ENCODE peak calls at places on chromosomes 13 and 19, in ten cellular contexts. One of them, this sample, is unnamed.

GRCh38 chr19:45253396-45254027 is 2.4 kb downstream of the MARK4 start:
- DNase-seq in CD8-positive, alpha-beta T cell: no peak
- DNase-seq in AG04450: no peak
- DNase-seq in heart left ventricle: no peak
- DNase-seq in lower leg skin: no peak
- DNase-seq in HCT116: no peak
- DNase-seq in dorsolateral prefrontal cortex: no peak
- DNase-seq in AG04449: no peak
- DNase-seq in breast epithelium: no peak
- DNase-seq in ovary: no peak
- DNase-seq in this sample: no peak

GRCh38 chr13:80235559-80236296 is 105.2 kb downstream of the SPRY2 start:
- DNase-seq in breast epithelium: no peak
- DNase-seq in AG04450: no peak
- DNase-seq in AG04449: no peak
- DNase-seq in heart left ventricle: no peak
- DNase-seq in CD8-positive, alpha-beta T cell: no peak
- DNase-seq in ovary: no peak
- DNase-seq in HCT116: no peak
- DNase-seq in lower leg skin: no peak
- DNase-seq in dorsolateral prefrontal cortex: no peak
- DNase-seq in this sample: no peak

GRCh38 chr13:98706446-98707110 is 45.9 kb downstream of the SLC15A1 start:
- DNase-seq in heart left ventricle: no peak
- DNase-seq in AG04450: no peak
- DNase-seq in AG04449: no peak
- DNase-seq in dorsolateral prefrontal cortex: no peak
- DNase-seq in breast epithelium: no peak
- DNase-seq in HCT116: no peak
- DNase-seq in ovary: no peak
- DNase-seq in lower leg skin: no peak
- DNase-seq in CD8-positive, alpha-beta T cell: no peak
- DNase-seq in this sample: no peak

GRCh38 chr19:14159059-14159458 is 22.7 kb upstream of the ASF1B start:
- DNase-seq in lower leg skin: no peak
- DNase-seq in AG04450: no peak
- DNase-seq in CD8-positive, alpha-beta T cell: no peak
- DNase-seq in dorsolateral prefrontal cortex: no peak
- DNase-seq in heart left ventricle: no peak
- DNase-seq in HCT116: no peak
- DNase-seq in ovary: no peak
- DNase-seq in AG04449: no peak
- DNase-seq in breast epithelium: no peak
- DNase-seq in this sample: no peak

GRCh38 chr13:46655727-46656180 is 102.8 kb downstream of the LRCH1 start:
- DNase-seq in AG04449: no peak
- DNase-seq in HCT116: no peak
- DNase-seq in dorsolateral prefrontal cortex: no peak
- DNase-seq in ovary: no peak
- DNase-seq in AG04450: no peak
- DNase-seq in lower leg skin: no peak
- DNase-seq in breast epithelium: peak; percentile 83
- DNase-seq in heart left ventricle: no peak
- DNase-seq in CD8-positive, alpha-beta T cell: no peak
- DNase-seq in this sample: no peak

GRCh38 chr19:35350591-35350990 is 2.9 kb downstream of the FFAR1 start:
- DNase-seq in ovary: peak; percentile 23
- DNase-seq in breast epithelium: no peak
- DNase-seq in AG04450: no peak
- DNase-seq in CD8-positive, alpha-beta T cell: no peak
- DNase-seq in lower leg skin: no peak
- DNase-seq in AG04449: no peak
- DNase-seq in HCT116: no peak
- DNase-seq in heart left ventricle: no peak
- DNase-seq in dorsolateral prefrontal cortex: no peak
- DNase-seq in this sample: no peak

GRCh38 chr13:35512271-35512920 is 35.9 kb upstream of the MAB21L1 start:
- DNase-seq in CD8-positive, alpha-beta T cell: no peak
- DNase-seq in heart left ventricle: peak; percentile 24
- DNase-seq in dorsolateral prefrontal cortex: no peak
- DNase-seq in AG04449: peak; percentile 52
- DNase-seq in ovary: peak; percentile 23
- DNase-seq in breast epithelium: no peak
- DNase-seq in HCT116: no peak
- DNase-seq in AG04450: peak; percentile 16
- DNase-seq in lower leg skin: no peak
- DNase-seq in this sample: no peak

GRCh38 chr13:98397221-98397620 is 179.7 kb downstream of the STK24 start:
- DNase-seq in dorsolateral prefrontal cortex: no peak
- DNase-seq in breast epithelium: no peak
- DNase-seq in AG04450: no peak
- DNase-seq in AG04449: no peak
- DNase-seq in lower leg skin: no peak
- DNase-seq in CD8-positive, alpha-beta T cell: no peak
- DNase-seq in heart left ventricle: no peak
- DNase-seq in ovary: no peak
- DNase-seq in HCT116: no peak
- DNase-seq in this sample: no peak

DNA sequence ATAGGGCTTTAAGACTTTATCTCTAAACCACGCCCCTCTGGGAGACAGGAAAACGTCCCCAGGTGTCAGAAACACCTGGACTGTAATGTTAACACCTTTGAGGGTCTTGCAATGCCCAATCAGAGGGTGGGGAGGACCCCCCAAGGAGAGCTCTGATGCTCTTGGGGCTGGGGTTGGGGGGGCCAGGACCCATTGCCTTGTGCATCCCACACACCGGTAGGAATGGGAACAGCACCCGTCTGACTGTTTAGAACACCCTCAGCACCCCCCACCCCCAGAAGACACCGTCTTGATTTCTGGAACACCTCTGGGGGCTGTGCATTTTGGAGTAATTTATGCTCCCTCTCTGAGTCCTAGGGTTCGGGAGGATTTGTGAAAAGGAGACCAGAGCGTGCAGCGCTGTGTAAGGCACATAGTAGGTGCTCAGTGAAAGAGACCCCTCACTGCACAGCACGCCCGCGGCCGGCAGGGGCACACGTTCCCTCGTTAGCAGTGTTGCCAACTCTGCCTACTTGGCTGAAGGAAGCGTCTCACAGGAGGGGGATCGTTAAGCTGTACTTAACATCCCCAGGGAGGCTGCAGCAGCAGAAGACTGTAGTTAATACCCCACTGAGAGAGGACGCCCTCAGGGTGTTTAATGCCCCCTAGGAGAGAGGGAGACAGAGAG is 2.8 kb upstream of the ERFL start:
- DNase-seq in dorsolateral prefrontal cortex: no peak
- DNase-seq in AG04449: no peak
- DNase-seq in HCT116: no peak
- DNase-seq in lower leg skin: no peak
- DNase-seq in AG04450: no peak
- DNase-seq in ovary: no peak
- DNase-seq in heart left ventricle: no peak
- DNase-seq in CD8-positive, alpha-beta T cell: no peak
- DNase-seq in breast epithelium: no peak
- DNase-seq in this sample: no peak
- TF ChIP-seq CTCF in dorsolateral prefrontal cortex: no peak
- TF ChIP-seq CTCF in AG04449: peak; percentile 56
- TF ChIP-seq CTCF in HCT116: no peak
- TF ChIP-seq CTCF in lower leg skin: no peak
- TF ChIP-seq CTCF in AG04450: peak; percentile 48
- TF ChIP-seq CTCF in ovary: no peak
- TF ChIP-seq CTCF in heart left ventricle: no peak
- TF ChIP-seq CTCF in CD8-positive, alpha-beta T cell: peak; percentile 25
- TF ChIP-seq CTCF in breast epithelium: no peak
- TF ChIP-seq CTCF in this sample: peak; percentile 50

GRCh38 chr19:38386300-38386967 is 1.4 kb downstream of the GGN start:
- DNase-seq in AG04449: no peak
- DNase-seq in heart left ventricle: no peak
- DNase-seq in AG04450: no peak
- DNase-seq in lower leg skin: no peak
- DNase-seq in HCT116: no peak
- DNase-seq in ovary: peak; percentile 42
- DNase-seq in dorsolateral prefrontal cortex: no peak
- DNase-seq in CD8-positive, alpha-beta T cell: no peak
- DNase-seq in breast epithelium: no peak
- DNase-seq in this sample: no peak

GRCh38 chr19:38385804-38386257 is 2.0 kb downstream of the GGN start:
- DNase-seq in HCT116: no peak
- DNase-seq in AG04449: no peak
- DNase-seq in breast epithelium: no peak
- DNase-seq in AG04450: no peak
- DNase-seq in dorsolateral prefrontal cortex: no peak
- DNase-seq in heart left ventricle: no peak
- DNase-seq in CD8-positive, alpha-beta T cell: no peak
- DNase-seq in lower leg skin: no peak
- DNase-seq in ovary: peak; percentile 30
- DNase-seq in this sample: no peak

GRCh38 chr19:38384209-38385027 is 3.4 kb downstream of the GGN start:
- DNase-seq in AG04449: no peak
- DNase-seq in AG04450: no peak
- DNase-seq in dorsolateral prefrontal cortex: no peak
- DNase-seq in lower leg skin: no peak
- DNase-seq in HCT116: no peak
- DNase-seq in breast epithelium: no peak
- DNase-seq in CD8-positive, alpha-beta T cell: no peak
- DNase-seq in heart left ventricle: no peak
- DNase-seq in ovary: no peak
- DNase-seq in this sample: no peak

GRCh38 chr19:38383743-38384142 is 4.1 kb downstream of the GGN start:
- DNase-seq in dorsolateral prefrontal cortex: no peak
- DNase-seq in heart left ventricle: no peak
- DNase-seq in lower leg skin: no peak
- DNase-seq in AG04450: no peak
- DNase-seq in CD8-positive, alpha-beta T cell: no peak
- DNase-seq in breast epithelium: no peak
- DNase-seq in HCT116: no peak
- DNase-seq in ovary: no peak
- DNase-seq in AG04449: no peak
- DNase-seq in this sample: no peak

GRCh38 chr19:38385057-38385803 is 2.6 kb downstream of the GGN start:
- DNase-seq in AG04449: no peak
- DNase-seq in AG04450: no peak
- DNase-seq in heart left ventricle: no peak
- DNase-seq in CD8-positive, alpha-beta T cell: no peak
- DNase-seq in dorsolateral prefrontal cortex: no peak
- DNase-seq in lower leg skin: no peak
- DNase-seq in HCT116: no peak
- DNase-seq in breast epithelium: no peak
- DNase-seq in ovary: no peak
- DNase-seq in this sample: no peak
- TF ChIP-seq CTCF in AG04449: no peak
- TF ChIP-seq CTCF in AG04450: no peak
- TF ChIP-seq CTCF in heart left ventricle: no peak
- TF ChIP-seq CTCF in CD8-positive, alpha-beta T cell: no peak
- TF ChIP-seq CTCF in dorsolateral prefrontal cortex: no peak
- TF ChIP-seq CTCF in lower leg skin: no peak
- TF ChIP-seq CTCF in HCT116: no peak
- TF ChIP-seq CTCF in breast epithelium: no peak
- TF ChIP-seq CTCF in ovary: no peak
- TF ChIP-seq CTCF in this sample: no peak

DNA sequence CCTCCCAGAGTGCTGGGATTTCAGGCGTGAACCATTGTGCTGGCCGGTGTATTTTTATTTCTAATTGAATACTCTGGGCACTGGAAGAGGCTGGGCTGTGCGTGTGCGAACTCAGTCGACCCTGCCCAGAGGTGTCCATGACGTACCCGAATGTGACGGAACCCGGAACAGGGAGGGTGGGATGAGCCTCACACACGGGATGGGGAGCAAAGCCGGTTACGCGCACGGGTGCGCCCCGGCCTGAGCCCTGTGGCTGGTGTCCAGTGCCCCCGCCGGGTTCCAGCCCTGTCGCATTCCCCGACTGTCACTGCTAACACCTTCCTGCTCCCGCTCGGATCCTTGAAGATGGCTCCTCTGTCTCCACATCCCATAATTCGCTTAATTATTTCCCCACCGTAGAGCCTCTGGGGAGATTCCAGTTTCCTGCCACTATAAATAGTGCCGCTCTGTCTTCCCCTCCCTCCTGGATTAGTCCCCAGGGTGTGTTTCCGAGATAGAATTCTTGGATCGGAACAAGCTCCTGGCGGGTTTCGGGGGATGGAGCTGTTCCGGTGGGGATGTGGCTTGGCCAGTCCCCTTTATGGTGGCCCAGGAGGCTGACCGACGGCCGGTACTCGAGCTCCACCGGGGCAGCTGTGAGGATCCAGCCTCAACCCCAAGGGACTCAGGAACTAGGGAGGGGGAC is 22.0 kb downstream of the SBNO2 start:
- DNase-seq in AG04450: no peak
- DNase-seq in ovary: peak; percentile 28
- DNase-seq in HCT116: no peak
- DNase-seq in AG04449: no peak
- DNase-seq in heart left ventricle: peak; percentile 72
- DNase-seq in lower leg skin: no peak
- DNase-seq in dorsolateral prefrontal cortex: no peak
- DNase-seq in breast epithelium: no peak
- DNase-seq in CD8-positive, alpha-beta T cell: no peak
- DNase-seq in this sample: no peak
- TF ChIP-seq CTCF in AG04450: no peak
- TF ChIP-seq CTCF in ovary: no peak
- TF ChIP-seq CTCF in HCT116: no peak
- TF ChIP-seq CTCF in AG04449: no peak
- TF ChIP-seq CTCF in heart left ventricle: no peak
- TF ChIP-seq CTCF in lower leg skin: no peak
- TF ChIP-seq CTCF in dorsolateral prefrontal cortex: no peak
- TF ChIP-seq CTCF in breast epithelium: no peak
- TF ChIP-seq CTCF in CD8-positive, alpha-beta T cell: no peak
- TF ChIP-seq CTCF in this sample: no peak

GRCh38 chr13:27448308-27448707 is 2.1 kb downstream of the MTIF3 start:
- DNase-seq in breast epithelium: no peak
- DNase-seq in CD8-positive, alpha-beta T cell: no peak
- DNase-seq in lower leg skin: no peak
- DNase-seq in dorsolateral prefrontal cortex: no peak
- DNase-seq in AG04450: no peak
- DNase-seq in heart left ventricle: no peak
- DNase-seq in AG04449: no peak
- DNase-seq in ovary: no peak
- DNase-seq in HCT116: no peak
- DNase-seq in this sample: no peak

GRCh38 chr13:27446986-27447583 is 3.3 kb downstream of the MTIF3 start:
- DNase-seq in HCT116: no peak
- DNase-seq in dorsolateral prefrontal cortex: no peak
- DNase-seq in AG04449: no peak
- DNase-seq in heart left ventricle: no peak
- DNase-seq in CD8-positive, alpha-beta T cell: no peak
- DNase-seq in AG04450: no peak
- DNase-seq in ovary: no peak
- DNase-seq in breast epithelium: no peak
- DNase-seq in lower leg skin: no peak
- DNase-seq in this sample: no peak

GRCh38 chr13:27449081-27449603 is 1.2 kb downstream of the MTIF3 start:
- DNase-seq in AG04450: no peak
- DNase-seq in lower leg skin: no peak
- DNase-seq in CD8-positive, alpha-beta T cell: no peak
- DNase-seq in heart left ventricle: no peak
- DNase-seq in AG04449: no peak
- DNase-seq in ovary: no peak
- DNase-seq in HCT116: no peak
- DNase-seq in breast epithelium: no peak
- DNase-seq in dorsolateral prefrontal cortex: no peak
- DNase-seq in this sample: no peak

GRCh38 chr13:27449936-27450828 is at the start of gene MTIF3:
- DNase-seq in HCT116: peak; percentile 95
- DNase-seq in AG04450: peak; percentile 76
- DNase-seq in lower leg skin: peak; percentile 96
- DNase-seq in breast epithelium: peak; percentile 94
- DNase-seq in heart left ventricle: peak; percentile 96
- DNase-seq in CD8-positive, alpha-beta T cell: peak; percentile 96
- DNase-seq in ovary: peak; percentile 95
- DNase-seq in dorsolateral prefrontal cortex: peak; percentile 84
- DNase-seq in AG04449: peak; percentile 34
- DNase-seq in this sample: peak; percentile 94

DNA sequence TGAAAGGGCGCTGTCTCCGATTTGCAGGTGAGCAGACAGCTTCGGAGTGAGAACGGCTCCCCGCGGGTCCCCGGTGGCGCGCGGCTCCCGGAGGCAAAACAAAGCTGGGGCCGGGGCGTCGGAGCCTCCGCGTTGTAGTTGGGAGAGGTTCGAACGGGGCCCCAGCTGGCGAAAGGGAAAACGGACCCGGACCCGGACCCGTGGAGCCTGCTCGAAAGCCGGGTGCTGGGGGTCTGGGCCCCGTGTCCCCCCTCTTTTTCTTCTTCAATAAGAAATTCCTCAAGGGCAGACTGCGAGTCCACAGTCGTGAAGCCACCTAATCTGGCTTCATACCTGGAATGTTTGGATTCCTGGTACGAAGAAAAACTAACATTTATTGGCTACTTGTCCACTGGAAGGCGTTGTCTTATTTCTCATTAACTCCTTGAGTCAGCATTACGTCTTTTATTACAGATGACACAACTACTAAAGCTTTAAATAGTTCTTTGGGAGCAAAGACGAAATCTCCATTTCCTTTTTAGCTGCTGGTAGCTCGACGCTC is 627 bp upstream of the MTIF3 start:
- DNase-seq in lower leg skin: no peak
- DNase-seq in CD8-positive, alpha-beta T cell: no peak
- DNase-seq in heart left ventricle: peak; percentile 51
- DNase-seq in dorsolateral prefrontal cortex: no peak
- DNase-seq in ovary: peak; percentile 67
- DNase-seq in breast epithelium: peak; percentile 27
- DNase-seq in AG04450: no peak
- DNase-seq in HCT116: peak; percentile 55
- DNase-seq in AG04449: no peak
- DNase-seq in this sample: peak; percentile 37
- TF ChIP-seq CTCF in lower leg skin: no peak
- TF ChIP-seq CTCF in CD8-positive, alpha-beta T cell: no peak
- TF ChIP-seq CTCF in heart left ventricle: no peak
- TF ChIP-seq CTCF in dorsolateral prefrontal cortex: no peak
- TF ChIP-seq CTCF in ovary: no peak
- TF ChIP-seq CTCF in breast epithelium: no peak
- TF ChIP-seq CTCF in AG04450: no peak
- TF ChIP-seq CTCF in HCT116: no peak
- TF ChIP-seq CTCF in AG04449: no peak
- TF ChIP-seq CTCF in this sample: no peak

This sample was measured in progenitor cell of endocrine pancreas.